ENCODE peak calls at places on chromosome 21, in nine cellular contexts. F is OCI-LY7, G is astrocyte, P is body of pancreas, J is IMR-90, W is fibroblast of lung, N is tibial nerve, X is uterus, K is heart right ventricle. D is an unnamed sample. For H3K4me1, the result is how much of the 10 kb centered on the place peaks cover.

GRCh38 chr21:29215709-29216108 is 83.0 kb upstream of the BACH1 start:
- DNase-seq in X (no peak), K (no peak), G (no peak), J (peak), W (no peak), P (peak), N (no peak), F (no peak), D (no peak)

GRCh38 chr21:19781881-19782652 is 1216.1 kb upstream of the NCAM2 start:
- DNase-seq in F (no peak), W (no peak), N (no peak), J (no peak), X (no peak), K (no peak), P (no peak), G (no peak), D (no peak)

GRCh38 chr21:39096754-39097153 is 86.5 kb downstream of the PSMG1 start:
- DNase-seq in K (no peak), P (no peak), X (no peak), N (no peak), G (no peak), W (no peak), J (no peak), F (peak), D (no peak)

GRCh38 chr21:39182016-39182415 is 1.2 kb downstream of the PSMG1 start:
- DNase-seq in N (no peak), W (no peak), K (no peak), X (no peak), F (peak), P (no peak), G (no peak), J (no peak), D (no peak)

GRCh38 chr21:26100573-26100972 is 70.0 kb downstream of the APP start:
- DNase-seq in F (no peak), X (no peak), W (no peak), P (no peak), K (no peak), N (no peak), G (no peak), J (no peak), D (no peak)

GRCh38 chr21:24204641-24205040 is 1402.6 kb downstream of the MRPL39 start:
- DNase-seq in J (no peak), F (no peak), G (no peak), X (no peak), K (no peak), W (no peak), N (no peak), P (no peak), D (no peak)

GRCh38 chr21:37267269-37268185 is at the start of gene VPS26C:
- DNase-seq in X (peak), J (peak), F (peak), W (peak), K (peak), P (peak), G (peak), N (peak), D (peak)

GRCh38 chr21:36420571-36421339 is 35.6 kb downstream of the CHAF1B start:
- DNase-seq in K (no peak), F (no peak), X (no peak), J (no peak), P (no peak), W (no peak), G (no peak), N (no peak), D (no peak)

GRCh38 chr21:30227128-30227527 is 11.2 kb upstream of the CLDN8 start:
- DNase-seq in W (no peak), P (no peak), F (no peak), X (no peak), N (no peak), K (no peak), J (no peak), G (no peak), D (no peak)

GRCh38 chr21:38909109-38909508 is 103.4 kb downstream of the ETS2 start:
- DNase-seq in W (no peak), P (no peak), F (no peak), X (no peak), N (no peak), J (no peak), K (no peak), G (no peak), D (no peak)

GRCh38 chr21:36113647-36114428 is 21.0 kb upstream of the CBR3 start:
- DNase-seq in W (no peak), X (no peak), N (no peak), G (no peak), K (no peak), J (no peak), F (no peak), P (peak), D (no peak)

GRCh38 chr21:36964832-36965719 is 1.4 kb downstream of the HLCS start:
- DNase-seq in P (no peak), J (no peak), F (peak), K (no peak), N (no peak), G (no peak), W (no peak), X (no peak), D (no peak)

GRCh38 chr21:29477941-29478340 is 179.2 kb downstream of the BACH1 start:
- DNase-seq in G (peak), W (peak), K (no peak), X (no peak), P (no peak), N (no peak), J (peak), F (no peak), D (no peak)

GRCh38 chr21:36747815-36748381 is 49.0 kb downstream of the SIM2 start:
- DNase-seq in J (peak), W (peak), P (peak), G (peak), F (no peak), K (peak), N (no peak), X (no peak), D (no peak)

GRCh38 chr21:29657228-29657989 is 282.4 kb downstream of the GRIK1 start:
- DNase-seq in X (no peak), F (no peak), W (no peak), P (peak), K (no peak), G (no peak), J (no peak), N (no peak), D (no peak)

GRCh38 chr21:26144026-26144425 is 26.5 kb downstream of the APP start:
- DNase-seq in F (no peak), N (no peak), K (no peak), J (no peak), W (no peak), P (no peak), X (no peak), G (no peak), D (no peak)

GRCh38 chr21:40291560-40291959 is 424.3 kb downstream of the PCP4 start:
- DNase-seq in G (no peak), W (no peak), K (no peak), N (no peak), P (no peak), F (no peak), J (no peak), X (no peak), D (no peak)

GRCh38 chr21:32806810-32807386 is 35.3 kb upstream of the PAXBP1 start:
- DNase-seq in P (no peak), K (no peak), X (no peak), F (no peak), G (peak), W (peak), J (peak), N (no peak), D (no peak)

GRCh38 chr21:25717491-25718139 is 17.1 kb downstream of the ATP5PF start:
- DNase-seq in P (no peak), X (no peak), K (no peak), G (peak), J (peak), W (peak), F (no peak), N (no peak), D (peak)

GRCh38 chr21:29436143-29436542 is 137.4 kb downstream of the BACH1 start:
- DNase-seq in W (peak), J (no peak), F (no peak), P (no peak), K (no peak), G (peak), N (no peak), X (no peak), D (no peak)

GRCh38 chr21:40095477-40095876 is 228.2 kb downstream of the PCP4 start:
- DNase-seq in X (no peak), W (no peak), G (no peak), F (no peak), P (no peak), N (no peak), K (no peak), J (no peak), D (no peak)

GRCh38 chr21:25459365-25459764 is 147.9 kb downstream of the MRPL39 start:
- DNase-seq in F (peak), G (no peak), K (no peak), J (no peak), N (no peak), X (no peak), W (no peak), P (no peak), D (no peak)

GRCh38 chr21:31974454-31974985 is 101.7 kb downstream of the HUNK start:
- DNase-seq in W (no peak), X (no peak), J (no peak), N (no peak), P (no peak), F (peak), K (no peak), G (no peak), D (no peak)

GRCh38 chr21:32779983-32780382 is 8.4 kb upstream of the PAXBP1 start:
- DNase-seq in J (no peak), F (peak), X (no peak), W (no peak), N (no peak), K (no peak), P (no peak), G (no peak), D (no peak)

GRCh38 chr21:29258626-29259335 is 39.9 kb upstream of the BACH1 start:
- DNase-seq in J (peak), F (no peak), W (peak), X (no peak), N (no peak), G (peak), P (no peak), K (no peak), D (peak)

GRCh38 chr21:38861006-38861405 is 55.3 kb downstream of the ETS2 start:
- DNase-seq in W (peak), K (peak), F (no peak), G (no peak), P (no peak), J (no peak), X (no peak), N (no peak), D (no peak)

GRCh38 chr21:36551731-36552457 is 72.0 kb upstream of the CLDN14 start:
- DNase-seq in W (peak), P (no peak), J (peak), K (no peak), G (peak), N (no peak), F (no peak), X (no peak), D (peak)

GRCh38 chr21:16532841-16533240 is 803.1 kb downstream of the USP25 start:
- DNase-seq in W (peak), K (no peak), X (no peak), N (no peak), G (peak), P (no peak), J (peak), F (no peak), D (peak)

GRCh38 chr21:46459356-46460112 is 843 bp downstream of the DIP2A start:
- DNase-seq in P (peak), W (peak), J (peak), K (peak), F (peak), N (peak), X (peak), G (peak), D (no peak)

GRCh38 chr21:24450119-24450518 is 1157.2 kb downstream of the MRPL39 start:
- DNase-seq in J (no peak), K (no peak), F (no peak), W (no peak), X (no peak), G (no peak), N (no peak), P (no peak), D (no peak)

GRCh38 chr21:36150192-36150711 is 6.4 kb upstream of the DOP1B start:
- DNase-seq in W (peak), G (peak), K (no peak), X (peak), F (peak), J (peak), N (peak), P (no peak), D (no peak)

GRCh38 chr21:17045214-17045835 is 467.5 kb upstream of the CXADR start:
- DNase-seq in F (peak), K (no peak), W (peak), G (peak), X (no peak), P (no peak), N (no peak), J (peak), D (no peak)

GRCh38 chr21:31326478-31327247 is 17.4 kb downstream of the TIAM1 start:
- DNase-seq in K (no peak), F (peak), G (peak), J (no peak), W (peak), N (no peak), X (no peak), P (no peak), D (no peak)

GRCh38 chr21:35738342-35738961 is 321.9 kb downstream of the SETD4 start:
- DNase-seq in W (peak), G (peak), X (no peak), N (no peak), F (no peak), K (peak), J (peak), P (peak), D (peak)

DNA sequence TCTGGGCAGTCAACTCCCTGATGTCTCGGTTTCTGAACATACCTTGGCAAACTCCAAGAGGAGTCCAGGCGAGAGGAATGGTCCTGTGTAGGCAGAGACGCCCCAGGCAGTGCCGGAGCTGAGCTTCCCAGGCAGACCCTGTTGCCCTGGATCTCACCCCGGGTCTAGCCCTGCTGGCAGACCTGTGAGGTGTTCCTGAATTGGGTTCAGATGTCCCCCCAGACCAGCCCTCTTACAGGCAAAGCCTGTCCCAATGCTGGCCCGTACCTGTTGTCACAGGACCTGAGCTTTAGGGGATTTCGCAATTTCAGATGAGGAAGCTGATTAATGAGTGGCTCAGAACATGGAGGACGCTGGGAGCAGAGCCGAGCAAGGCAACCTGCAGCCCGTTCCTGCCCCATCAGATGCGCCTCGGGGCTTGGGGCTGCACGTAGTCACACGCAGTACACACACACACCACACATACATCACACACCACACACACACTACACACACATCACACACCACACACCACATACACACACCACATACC is 38.5 kb upstream of the PDE9A start:
- DNase-seq in K (no peak), X (peak), P (peak), F (peak), N (no peak), G (no peak), J (no peak), W (no peak), D (peak)
- H3K27ac ChIP-seq in K (no peak), X (no peak), P (peak), F (no peak), N (no peak), G (no peak), J (no peak), W (no peak), D (no peak)

GRCh38 chr21:45433301-45433700 is 28.3 kb downstream of the COL18A1 start:
- DNase-seq in X (no peak), J (no peak), F (no peak), P (no peak), N (no peak), W (no peak), K (no peak), G (no peak), D (no peak)
- H3K4me1 ChIP-seq in X (under half), J (under half), F (under half), P (under half), N (under half), W (under half), K (half or more), G (under half), D (under half)

DNA sequence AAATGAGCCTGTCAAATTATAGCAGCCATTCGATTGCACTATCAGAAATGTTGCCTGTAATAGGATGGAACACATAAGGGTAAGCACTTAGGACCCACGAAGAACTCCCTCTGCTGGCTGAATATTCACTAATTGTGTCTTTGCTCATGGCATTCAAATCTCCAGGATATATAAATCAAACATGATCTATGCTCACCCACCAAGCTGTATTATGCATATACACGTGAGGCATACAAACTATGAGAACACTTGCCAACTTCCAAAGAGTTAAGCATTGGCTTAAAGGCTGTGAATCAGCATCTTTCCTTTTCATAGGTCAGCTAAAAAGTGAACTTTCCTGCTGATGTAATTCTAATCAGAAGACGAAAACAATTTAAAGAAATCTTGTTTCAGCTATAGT is 34.5 kb downstream of the TMPRSS15 start:
- DNase-seq in G (no peak), K (no peak), J (no peak), P (no peak), X (no peak), N (no peak), F (peak), W (peak), D (no peak)
- TF ChIP-seq CTCF in G (peak), K (peak), J (no peak), P (no peak), X (no peak), N (no peak), F (peak), W (no peak), D (peak)

GRCh38 chr21:43363506-43364260 is 63.2 kb downstream of the SIK1 start:
- DNase-seq in X (no peak), W (no peak), P (no peak), G (no peak), F (no peak), J (no peak), K (peak), N (no peak), D (no peak)

GRCh38 chr21:43366656-43367055 is 60.3 kb downstream of the SIK1 start:
- DNase-seq in P (no peak), W (no peak), N (no peak), J (no peak), F (no peak), G (no peak), X (no peak), K (peak), D (no peak)

GRCh38 chr21:43365611-43366426 is 61.1 kb downstream of the SIK1 start:
- DNase-seq in N (no peak), P (no peak), K (peak), G (no peak), J (no peak), F (no peak), X (no peak), W (no peak), D (no peak)

GRCh38 chr21:43364261-43364510 is 62.7 kb downstream of the SIK1 start:
- DNase-seq in F (no peak), X (no peak), P (no peak), J (no peak), N (no peak), W (no peak), K (no peak), G (no peak), D (no peak)

GRCh38 chr21:43364851-43365424 is 62.0 kb downstream of the SIK1 start:
- DNase-seq in N (no peak), K (peak), W (no peak), G (no peak), X (no peak), J (no peak), P (peak), F (no peak), D (no peak)
- H3K27ac ChIP-seq in N (no peak), K (no peak), W (no peak), G (no peak), X (no peak), J (no peak), P (no peak), F (no peak), D (no peak)

DNA sequence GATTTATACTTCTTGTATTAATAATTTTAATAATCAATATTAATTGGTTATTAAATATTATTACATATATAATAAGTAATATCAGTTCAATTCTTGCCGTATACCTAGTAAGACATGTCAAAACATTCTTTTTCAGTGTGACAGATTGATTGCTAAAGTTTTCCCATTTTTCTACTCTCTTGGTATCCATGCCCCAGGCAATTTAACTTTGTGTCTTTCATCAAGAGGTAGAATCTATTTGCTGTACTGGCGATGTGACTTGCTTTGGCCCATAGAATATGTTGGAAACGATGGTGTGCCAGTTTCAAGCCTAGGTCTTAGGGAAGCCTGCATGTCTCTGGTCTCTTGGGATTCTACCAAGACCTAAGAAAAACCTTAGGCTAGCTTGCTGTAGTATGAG is 436.1 kb upstream of the ADAMTS5 start:
- DNase-seq in W (no peak), K (no peak), N (no peak), J (no peak), G (no peak), X (no peak), P (no peak), F (no peak), D (no peak)
- H3K4me1 ChIP-seq in W (under half), K (under half), N (under half), J (under half), G (under half), X (under half), P (under half), F (under half), D (under half)

DNA sequence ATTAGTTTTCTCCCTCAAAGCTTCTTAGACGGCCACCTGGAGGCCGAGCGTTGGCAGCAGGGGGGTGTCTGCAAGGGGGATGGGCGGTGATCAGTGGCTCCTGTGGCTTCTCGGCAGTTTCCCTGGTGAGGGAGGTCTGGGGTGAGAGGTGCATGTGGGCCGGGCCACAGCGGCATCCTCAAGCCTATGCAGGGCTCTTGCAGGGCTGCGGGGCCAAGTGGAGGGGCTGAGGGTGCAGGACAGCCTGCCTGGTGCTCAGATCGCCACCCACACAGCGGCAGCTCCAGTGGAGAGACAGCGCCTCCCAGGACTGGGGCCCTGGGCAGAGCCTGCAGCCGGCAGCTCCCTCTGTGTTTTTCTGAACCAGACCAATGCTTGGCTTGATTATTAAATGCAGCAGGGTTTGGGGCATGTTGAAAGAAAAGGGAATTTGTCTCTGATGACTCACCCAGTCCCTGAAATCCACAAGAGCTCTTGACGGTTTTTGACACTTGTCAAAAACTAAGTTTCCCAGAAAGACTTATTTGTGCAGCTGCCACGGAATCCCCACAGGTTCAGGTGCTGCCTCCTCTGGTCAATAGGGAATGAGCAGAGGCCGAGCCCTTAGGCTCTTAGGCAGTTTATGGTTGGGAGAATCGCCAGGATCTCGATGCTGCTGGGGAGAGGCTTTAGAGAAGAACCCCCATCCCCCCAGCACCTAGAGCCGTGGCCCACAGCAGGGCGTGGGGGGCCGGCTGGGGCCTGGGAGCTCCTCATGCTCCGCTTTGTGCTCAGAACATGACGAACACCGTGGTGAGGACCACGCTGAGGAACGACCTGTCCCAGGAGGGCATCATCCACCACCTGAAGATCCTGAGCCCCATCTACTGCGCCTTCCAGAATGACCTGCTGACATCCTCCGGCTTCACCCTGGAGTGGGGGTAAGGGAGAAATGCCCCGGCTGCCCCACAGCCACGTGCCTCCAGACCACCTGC is 54.7 kb downstream of the UMODL1 start:
- DNase-seq in X (no peak), W (peak), K (no peak), J (peak), G (peak), N (no peak), F (peak), P (peak), D (no peak)
- TF ChIP-seq CTCF in X (no peak), W (peak), K (no peak), J (no peak), G (no peak), N (no peak), F (peak), P (peak), D (peak)

D was measured in foreskin keratinocyte.